ENCODE peak calls at places on chromosomes 3 and 15, in four cellular contexts. U is fibroblast of lung, J is PC-9, T is GM23248. D is an unnamed sample.

GRCh38 chr15:73996267-73996666 is 1.8 kb downstream of the PML start:
- DNase-seq in U (no peak), T (peak), J (no peak), D (no peak)

GRCh38 chr15:25742421-25743159 is 120.5 kb downstream of the ATP10A start:
- DNase-seq in T (no peak), J (no peak), U (no peak), D (no peak)

GRCh38 chr3:72678892-72679291 is 169.4 kb downstream of the SHQ1 start:
- DNase-seq in T (peak), J (no peak), U (no peak), D (peak)

GRCh38 chr3:80023010-80023409 is 255.2 kb upstream of the ROBO1 start:
- DNase-seq in U (no peak), T (no peak), J (no peak), D (no peak)

GRCh38 chr15:64284037-64284436 is 71.9 kb downstream of the CSNK1G1 start:
- DNase-seq in U (peak), J (no peak), T (peak), D (no peak)

GRCh38 chr3:183210862-183211341 is 42.2 kb upstream of the B3GNT5 start:
- DNase-seq in U (no peak), T (no peak), J (peak), D (no peak)

GRCh38 chr3:50130436-50130835 is 24.7 kb upstream of the SEMA3F start:
- DNase-seq in U (no peak), J (no peak), T (no peak), D (no peak)

GRCh38 chr15:99137877-99138276 is 33.0 kb downstream of the SYNM start:
- DNase-seq in U (no peak), T (no peak), J (no peak), D (no peak)

GRCh38 chr15:86911022-86911421 is 831.4 kb downstream of the AGBL1 start:
- DNase-seq in J (no peak), T (no peak), U (no peak), D (no peak)

GRCh38 chr15:51332211-51333147 is 5.9 kb downstream of the CYP19A1 start:
- DNase-seq in U (peak), T (peak), J (no peak), D (no peak)

GRCh38 chr3:53880396-53881345 is 1.3 kb downstream of the ACTR8 start:
- DNase-seq in U (no peak), J (no peak), T (peak), D (no peak)

GRCh38 chr3:16182183-16182582 is 7.7 kb downstream of the GALNT15 start:
- DNase-seq in T (peak), J (no peak), U (no peak), D (no peak)

GRCh38 chr3:105365536-105366301 is 990 bp upstream of the ALCAM start:
- DNase-seq in U (peak), J (no peak), T (peak), D (no peak)

GRCh38 chr3:168047190-168047795 is 48.4 kb downstream of the GOLIM4 start:
- DNase-seq in J (peak), U (peak), T (peak), D (peak)

GRCh38 chr3:127275287-127275781 is 12.5 kb downstream of the PRR20G start:
- DNase-seq in U (no peak), T (peak), J (peak), D (peak)

GRCh38 chr3:38438421-38438820 is 15.3 kb upstream of the ACVR2B start:
- DNase-seq in J (no peak), U (peak), T (peak), D (no peak)

GRCh38 chr3:16179261-16179660 is 4.8 kb downstream of the GALNT15 start:
- DNase-seq in T (no peak), J (no peak), U (no peak), D (no peak)

GRCh38 chr3:95277614-95278013 is 1214.8 kb downstream of the NSUN3 start:
- DNase-seq in T (no peak), J (no peak), U (no peak), D (no peak)

GRCh38 chr3:187628169-187628568 is 42.0 kb downstream of the SST start:
- DNase-seq in U (no peak), T (no peak), J (no peak), D (no peak)

GRCh38 chr15:99720533-99720932 is 12.7 kb downstream of the LYSMD4 start:
- DNase-seq in J (no peak), T (no peak), U (no peak), D (no peak)

GRCh38 chr15:60009581-60010379 is 5.7 kb downstream of the FOXB1 start:
- DNase-seq in U (no peak), J (no peak), T (no peak), D (no peak)

GRCh38 chr3:47022540-47023161 is 43.2 kb downstream of the NBEAL2 start:
- DNase-seq in U (peak), T (peak), J (no peak), D (no peak)

GRCh38 chr15:48775556-48775955 is 35.3 kb downstream of the CEP152 start:
- DNase-seq in J (no peak), T (no peak), U (no peak), D (no peak)

GRCh38 chr3:172106989-172107388 is 67.6 kb downstream of the FNDC3B start:
- DNase-seq in T (no peak), J (no peak), U (no peak), D (no peak)

GRCh38 chr3:46931631-46932441 is 44.7 kb downstream of the CCDC12 start:
- DNase-seq in T (peak), U (peak), J (peak), D (no peak)

GRCh38 chr3:58349792-58350626 is 17.3 kb downstream of the PXK start:
- DNase-seq in U (no peak), J (no peak), T (no peak), D (no peak)

DNA sequence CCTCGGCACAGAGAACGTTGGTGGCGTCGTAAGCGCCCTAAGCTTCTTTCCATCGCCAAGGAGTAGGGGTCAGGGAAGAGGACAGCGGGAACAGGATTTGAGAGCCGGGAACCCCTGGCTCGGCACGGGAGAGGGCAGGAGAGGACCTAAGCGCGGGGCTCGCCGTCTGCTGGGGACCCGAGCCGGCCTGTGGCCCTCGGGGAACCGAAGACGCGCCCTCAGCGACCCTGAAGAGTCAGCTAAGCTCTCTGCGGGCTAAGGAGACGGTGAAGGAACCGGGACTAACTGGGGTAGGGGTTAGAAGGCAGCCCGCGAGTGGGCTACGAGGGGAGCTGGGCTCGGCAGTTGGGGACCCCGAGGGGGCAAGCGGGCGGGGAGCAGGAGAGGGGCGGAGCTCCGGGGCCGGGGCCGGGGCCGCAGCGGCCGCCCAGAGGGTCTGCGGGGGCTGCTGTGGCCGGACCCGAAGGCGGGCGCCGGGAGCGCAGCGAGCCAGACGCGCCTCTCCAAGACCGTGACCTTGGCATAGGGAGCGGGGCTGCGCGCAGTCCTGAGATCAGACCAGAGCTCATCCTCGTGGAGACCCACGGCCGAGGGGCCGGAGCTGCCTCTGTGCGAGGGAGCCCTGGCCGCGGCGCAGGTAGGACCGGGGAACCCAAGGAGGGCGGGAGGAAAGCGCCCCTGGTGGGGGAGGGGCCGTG is 574 bp downstream of the CASR start:
- DNase-seq in T (no peak), U (no peak), J (no peak), D (no peak)
- TF ChIP-seq EZH2 in T (no peak), U (no peak), J (no peak), D (peak)

DNA sequence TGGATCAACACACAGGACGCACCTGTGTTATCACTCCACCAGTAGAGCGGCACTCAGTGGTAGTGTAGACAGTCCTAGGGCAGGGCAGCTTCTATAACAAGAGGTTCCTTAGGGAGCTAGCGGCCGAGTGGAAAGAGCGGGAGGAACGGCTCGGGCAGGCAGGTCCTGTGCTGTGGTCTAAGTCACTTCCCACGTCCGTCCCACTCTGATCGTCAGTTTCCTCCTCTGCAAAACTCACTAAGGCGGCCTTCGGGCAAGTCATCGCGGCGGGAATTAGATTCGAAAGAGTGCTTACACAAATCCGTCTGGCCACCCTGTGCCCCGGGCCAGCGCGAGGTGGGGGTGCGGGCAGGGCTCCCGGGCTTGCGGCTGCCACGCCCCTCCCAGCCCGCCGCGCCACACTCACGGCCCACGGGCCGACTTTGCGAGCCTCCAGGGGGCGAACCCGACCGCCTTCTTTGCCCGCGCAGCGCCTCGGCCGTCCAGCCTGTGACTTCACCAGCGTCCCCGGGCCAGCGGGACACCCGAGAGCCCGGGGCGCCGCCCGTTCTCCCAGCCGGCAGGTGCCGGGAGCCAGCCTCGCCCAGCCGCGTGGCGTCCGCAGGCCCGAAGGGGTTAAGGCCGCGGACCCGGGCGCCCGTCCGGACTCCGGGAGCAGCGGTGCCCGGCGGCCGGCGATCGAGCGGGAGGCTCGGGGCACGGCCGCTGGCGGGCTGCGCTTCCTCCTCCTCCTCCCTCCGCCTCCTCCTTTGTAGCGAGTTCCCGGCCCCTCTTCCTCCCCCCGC is 426 bp upstream of the CORO2B start:
- DNase-seq in J (no peak), U (peak), T (peak), D (no peak)
- TF ChIP-seq EZH2 in J (no peak), U (no peak), T (no peak), D (peak)

GRCh38 chr3:43998374-43998840 is 243.3 kb upstream of the TOPAZ1 start:
- DNase-seq in U (peak), J (no peak), T (peak), D (no peak)
- TF ChIP-seq EZH2 in U (no peak), J (no peak), T (peak), D (no peak)

GRCh38 chr3:69542265-69543079 is 156.6 kb upstream of the FRMD4B start:
- DNase-seq in J (no peak), U (peak), T (peak), D (no peak)
- TF ChIP-seq EZH2 in J (no peak), U (no peak), T (no peak), D (no peak)

GRCh38 chr15:66387176-66388056 is 704 bp downstream of the MAP2K1 start:
- DNase-seq in J (peak), T (peak), U (peak), D (no peak)
- TF ChIP-seq EZH2 in J (no peak), T (no peak), U (no peak), D (no peak)

GRCh38 chr3:158102660-158103085 is 3.5 kb downstream of the SHOX2 start:
- DNase-seq in U (no peak), J (no peak), T (no peak), D (no peak)
- TF ChIP-seq EZH2 in U (no peak), J (no peak), T (no peak), D (peak)

GRCh38 chr3:62876064-62876463 is 848 bp upstream of the CADPS start:
- DNase-seq in J (no peak), U (peak), T (peak), D (peak)

GRCh38 chr3:62875103-62876002 is at the start of gene CADPS:
- DNase-seq in U (peak), J (no peak), T (peak), D (no peak)

GRCh38 chr3:62873672-62874397 is 1.4 kb downstream of the CADPS start:
- DNase-seq in J (no peak), U (peak), T (peak), D (no peak)

GRCh38 chr3:62872318-62872717 is 2.9 kb downstream of the CADPS start:
- DNase-seq in J (no peak), U (no peak), T (no peak), D (no peak)

DNA sequence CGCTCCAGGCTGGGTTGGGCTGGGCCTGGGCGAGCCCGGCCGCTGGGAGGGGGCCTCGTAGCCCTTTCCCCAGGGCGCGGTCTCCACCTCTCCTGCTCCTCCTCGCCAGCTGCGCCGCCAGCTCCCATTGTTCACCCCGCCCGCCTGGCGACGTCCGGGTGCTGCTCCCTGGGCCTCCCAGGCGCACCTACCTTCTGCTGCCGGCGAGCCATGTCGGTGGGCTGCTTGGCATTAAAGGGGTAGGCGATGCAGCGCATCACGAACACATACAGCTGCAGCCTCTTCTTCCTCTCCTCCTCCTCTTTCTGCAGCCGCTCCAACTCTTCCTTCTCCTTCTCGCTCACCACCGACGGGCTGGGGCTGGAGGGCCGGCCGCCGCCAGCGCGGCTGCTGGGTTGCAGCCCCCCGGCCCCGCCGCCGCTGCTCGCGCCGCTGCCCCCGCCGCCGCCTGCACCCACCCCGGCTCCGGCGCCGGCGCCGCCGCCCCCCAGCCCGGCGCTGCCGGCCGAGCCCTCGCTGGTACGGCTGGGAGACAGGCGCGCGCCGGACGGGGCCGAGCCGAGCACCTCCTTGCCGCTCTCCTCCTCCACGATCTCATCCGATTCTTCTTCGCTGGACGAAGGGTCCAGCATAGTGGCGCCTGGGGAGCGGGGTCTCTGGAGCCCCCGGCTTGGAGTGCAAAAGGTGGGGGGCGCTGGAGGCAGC is 666 bp downstream of the CADPS start:
- DNase-seq in U (no peak), T (peak), J (no peak), D (no peak)
- TF ChIP-seq EZH2 in U (no peak), T (no peak), J (no peak), D (peak)